ENCODE peak calls at places on chromosomes 6 and 20, in ten cellular contexts. One of them, this sample, is unnamed.

GRCh38 chr6:148501178-148501590 is 158.5 kb downstream of the SASH1 start:
- DNase-seq in hypothalamus: no peak
- DNase-seq in neural progenitor cell: no peak
- DNase-seq in HCEC 1CT: peak
- DNase-seq in GM23338: no peak
- DNase-seq in uterus: peak
- DNase-seq in progenitor cell of endocrine pancreas: no peak
- DNase-seq in HEK293T: peak
- DNase-seq in left ventricle myocardium inferior: no peak
- DNase-seq in activated CD8-positive, alpha-beta memory T cell treated with anti-CD3 and anti-CD28 coated beads for 4 hours: no peak
- DNase-seq in this sample: no peak

GRCh38 chr6:9225441-9225871 is 790.1 kb upstream of the SLC35B3 start:
- DNase-seq in hypothalamus: no peak
- DNase-seq in neural progenitor cell: no peak
- DNase-seq in HCEC 1CT: peak
- DNase-seq in GM23338: no peak
- DNase-seq in uterus: no peak
- DNase-seq in progenitor cell of endocrine pancreas: no peak
- DNase-seq in HEK293T: no peak
- DNase-seq in left ventricle myocardium inferior: no peak
- DNase-seq in activated CD8-positive, alpha-beta memory T cell treated with anti-CD3 and anti-CD28 coated beads for 4 hours: no peak
- DNase-seq in this sample: no peak

GRCh38 chr20:37897008-37897548 is 5.8 kb upstream of the VSTM2L start:
- DNase-seq in hypothalamus: peak
- DNase-seq in neural progenitor cell: peak
- DNase-seq in HCEC 1CT: no peak
- DNase-seq in GM23338: peak
- DNase-seq in uterus: no peak
- DNase-seq in progenitor cell of endocrine pancreas: no peak
- DNase-seq in HEK293T: peak
- DNase-seq in left ventricle myocardium inferior: peak
- DNase-seq in activated CD8-positive, alpha-beta memory T cell treated with anti-CD3 and anti-CD28 coated beads for 4 hours: no peak
- DNase-seq in this sample: no peak

GRCh38 chr20:22836877-22837276 is 198.2 kb upstream of the SSTR4 start:
- DNase-seq in hypothalamus: no peak
- DNase-seq in neural progenitor cell: no peak
- DNase-seq in HCEC 1CT: no peak
- DNase-seq in GM23338: no peak
- DNase-seq in uterus: no peak
- DNase-seq in progenitor cell of endocrine pancreas: no peak
- DNase-seq in HEK293T: no peak
- DNase-seq in left ventricle myocardium inferior: no peak
- DNase-seq in activated CD8-positive, alpha-beta memory T cell treated with anti-CD3 and anti-CD28 coated beads for 4 hours: no peak
- DNase-seq in this sample: no peak

GRCh38 chr6:35165630-35166071 is 24.5 kb upstream of the TCP11 start:
- DNase-seq in hypothalamus: no peak
- DNase-seq in neural progenitor cell: no peak
- DNase-seq in HCEC 1CT: peak
- DNase-seq in GM23338: no peak
- DNase-seq in uterus: no peak
- DNase-seq in progenitor cell of endocrine pancreas: no peak
- DNase-seq in HEK293T: no peak
- DNase-seq in left ventricle myocardium inferior: no peak
- DNase-seq in activated CD8-positive, alpha-beta memory T cell treated with anti-CD3 and anti-CD28 coated beads for 4 hours: no peak
- DNase-seq in this sample: no peak

GRCh38 chr20:53202781-53203180 is 230.6 kb downstream of the TSHZ2 start:
- DNase-seq in hypothalamus: no peak
- DNase-seq in neural progenitor cell: no peak
- DNase-seq in HCEC 1CT: no peak
- DNase-seq in GM23338: no peak
- DNase-seq in uterus: no peak
- DNase-seq in progenitor cell of endocrine pancreas: no peak
- DNase-seq in HEK293T: no peak
- DNase-seq in left ventricle myocardium inferior: no peak
- DNase-seq in activated CD8-positive, alpha-beta memory T cell treated with anti-CD3 and anti-CD28 coated beads for 4 hours: no peak
- DNase-seq in this sample: no peak

GRCh38 chr6:111580826-111581505 is 24.7 kb downstream of the TRAF3IP2 start:
- DNase-seq in hypothalamus: no peak
- DNase-seq in neural progenitor cell: no peak
- DNase-seq in HCEC 1CT: no peak
- DNase-seq in GM23338: peak
- DNase-seq in uterus: peak
- DNase-seq in progenitor cell of endocrine pancreas: no peak
- DNase-seq in HEK293T: no peak
- DNase-seq in left ventricle myocardium inferior: no peak
- DNase-seq in activated CD8-positive, alpha-beta memory T cell treated with anti-CD3 and anti-CD28 coated beads for 4 hours: no peak
- DNase-seq in this sample: no peak

GRCh38 chr6:5184878-5185277 is 75.9 kb downstream of the LYRM4 start:
- DNase-seq in hypothalamus: no peak
- DNase-seq in neural progenitor cell: no peak
- DNase-seq in HCEC 1CT: no peak
- DNase-seq in GM23338: peak
- DNase-seq in uterus: no peak
- DNase-seq in progenitor cell of endocrine pancreas: no peak
- DNase-seq in HEK293T: no peak
- DNase-seq in left ventricle myocardium inferior: no peak
- DNase-seq in activated CD8-positive, alpha-beta memory T cell treated with anti-CD3 and anti-CD28 coated beads for 4 hours: no peak
- DNase-seq in this sample: no peak

GRCh38 chr6:167798453-167798852 is 28.3 kb upstream of the AFDN start:
- DNase-seq in hypothalamus: no peak
- DNase-seq in neural progenitor cell: no peak
- DNase-seq in HCEC 1CT: no peak
- DNase-seq in GM23338: no peak
- DNase-seq in uterus: no peak
- DNase-seq in progenitor cell of endocrine pancreas: no peak
- DNase-seq in HEK293T: no peak
- DNase-seq in left ventricle myocardium inferior: no peak
- DNase-seq in activated CD8-positive, alpha-beta memory T cell treated with anti-CD3 and anti-CD28 coated beads for 4 hours: no peak
- DNase-seq in this sample: no peak

GRCh38 chr6:55868910-55869479 is 6.4 kb downstream of the BMP5 start:
- DNase-seq in hypothalamus: no peak
- DNase-seq in neural progenitor cell: no peak
- DNase-seq in HCEC 1CT: no peak
- DNase-seq in GM23338: no peak
- DNase-seq in uterus: no peak
- DNase-seq in progenitor cell of endocrine pancreas: no peak
- DNase-seq in HEK293T: peak
- DNase-seq in left ventricle myocardium inferior: no peak
- DNase-seq in activated CD8-positive, alpha-beta memory T cell treated with anti-CD3 and anti-CD28 coated beads for 4 hours: no peak
- DNase-seq in this sample: no peak

GRCh38 chr20:53157443-53158408 is 185.6 kb downstream of the TSHZ2 start:
- DNase-seq in hypothalamus: no peak
- DNase-seq in neural progenitor cell: peak
- DNase-seq in HCEC 1CT: peak
- DNase-seq in GM23338: peak
- DNase-seq in uterus: no peak
- DNase-seq in progenitor cell of endocrine pancreas: no peak
- DNase-seq in HEK293T: peak
- DNase-seq in left ventricle myocardium inferior: no peak
- DNase-seq in activated CD8-positive, alpha-beta memory T cell treated with anti-CD3 and anti-CD28 coated beads for 4 hours: peak
- DNase-seq in this sample: no peak

GRCh38 chr6:170393807-170394399 is 87.3 kb downstream of the FAM120B start:
- DNase-seq in hypothalamus: no peak
- DNase-seq in neural progenitor cell: no peak
- DNase-seq in HCEC 1CT: no peak
- DNase-seq in GM23338: no peak
- DNase-seq in uterus: no peak
- DNase-seq in progenitor cell of endocrine pancreas: no peak
- DNase-seq in HEK293T: no peak
- DNase-seq in left ventricle myocardium inferior: no peak
- DNase-seq in activated CD8-positive, alpha-beta memory T cell treated with anti-CD3 and anti-CD28 coated beads for 4 hours: no peak
- DNase-seq in this sample: no peak

GRCh38 chr20:3632311-3633004 is 30.7 kb downstream of the GFRA4 start:
- DNase-seq in hypothalamus: no peak
- DNase-seq in neural progenitor cell: no peak
- DNase-seq in HCEC 1CT: no peak
- DNase-seq in GM23338: no peak
- DNase-seq in uterus: no peak
- DNase-seq in progenitor cell of endocrine pancreas: no peak
- DNase-seq in HEK293T: no peak
- DNase-seq in left ventricle myocardium inferior: no peak
- DNase-seq in activated CD8-positive, alpha-beta memory T cell treated with anti-CD3 and anti-CD28 coated beads for 4 hours: no peak
- DNase-seq in this sample: no peak

GRCh38 chr6:98833101-98834059 is 994 bp upstream of the POU3F2 start:
- DNase-seq in hypothalamus: peak
- DNase-seq in neural progenitor cell: peak
- DNase-seq in HCEC 1CT: no peak
- DNase-seq in GM23338: peak
- DNase-seq in uterus: no peak
- DNase-seq in progenitor cell of endocrine pancreas: no peak
- DNase-seq in HEK293T: peak
- DNase-seq in left ventricle myocardium inferior: no peak
- DNase-seq in activated CD8-positive, alpha-beta memory T cell treated with anti-CD3 and anti-CD28 coated beads for 4 hours: no peak
- DNase-seq in this sample: no peak

GRCh38 chr6:28585335-28585734 is 59.7 kb downstream of the GPX5 start:
- DNase-seq in hypothalamus: no peak
- DNase-seq in neural progenitor cell: no peak
- DNase-seq in HCEC 1CT: peak
- DNase-seq in GM23338: no peak
- DNase-seq in uterus: no peak
- DNase-seq in progenitor cell of endocrine pancreas: no peak
- DNase-seq in HEK293T: no peak
- DNase-seq in left ventricle myocardium inferior: no peak
- DNase-seq in activated CD8-positive, alpha-beta memory T cell treated with anti-CD3 and anti-CD28 coated beads for 4 hours: no peak
- DNase-seq in this sample: no peak

GRCh38 chr20:48039514-48039913 is 254.2 kb upstream of the SULF2 start:
- DNase-seq in hypothalamus: no peak
- DNase-seq in neural progenitor cell: no peak
- DNase-seq in HCEC 1CT: no peak
- DNase-seq in GM23338: no peak
- DNase-seq in uterus: no peak
- DNase-seq in progenitor cell of endocrine pancreas: no peak
- DNase-seq in HEK293T: no peak
- DNase-seq in left ventricle myocardium inferior: no peak
- DNase-seq in activated CD8-positive, alpha-beta memory T cell treated with anti-CD3 and anti-CD28 coated beads for 4 hours: no peak
- DNase-seq in this sample: no peak

GRCh38 chr6:142756215-142756630 is 188.8 kb downstream of the HIVEP2 start:
- DNase-seq in hypothalamus: no peak
- DNase-seq in neural progenitor cell: no peak
- DNase-seq in HCEC 1CT: peak
- DNase-seq in GM23338: peak
- DNase-seq in uterus: no peak
- DNase-seq in progenitor cell of endocrine pancreas: no peak
- DNase-seq in HEK293T: no peak
- DNase-seq in left ventricle myocardium inferior: no peak
- DNase-seq in activated CD8-positive, alpha-beta memory T cell treated with anti-CD3 and anti-CD28 coated beads for 4 hours: no peak
- DNase-seq in this sample: no peak

GRCh38 chr6:62775427-62776022 is 435.7 kb upstream of the FKBP1C start:
- DNase-seq in hypothalamus: no peak
- DNase-seq in neural progenitor cell: peak
- DNase-seq in HCEC 1CT: peak
- DNase-seq in GM23338: peak
- DNase-seq in uterus: no peak
- DNase-seq in progenitor cell of endocrine pancreas: no peak
- DNase-seq in HEK293T: no peak
- DNase-seq in left ventricle myocardium inferior: no peak
- DNase-seq in activated CD8-positive, alpha-beta memory T cell treated with anti-CD3 and anti-CD28 coated beads for 4 hours: no peak
- DNase-seq in this sample: no peak

GRCh38 chr20:41509316-41509715 is 108.9 kb downstream of the CHD6 start:
- DNase-seq in hypothalamus: no peak
- DNase-seq in neural progenitor cell: no peak
- DNase-seq in HCEC 1CT: no peak
- DNase-seq in GM23338: no peak
- DNase-seq in uterus: no peak
- DNase-seq in progenitor cell of endocrine pancreas: no peak
- DNase-seq in HEK293T: no peak
- DNase-seq in left ventricle myocardium inferior: no peak
- DNase-seq in activated CD8-positive, alpha-beta memory T cell treated with anti-CD3 and anti-CD28 coated beads for 4 hours: no peak
- DNase-seq in this sample: no peak

GRCh38 chr6:83613378-83613777 is 95.5 kb downstream of the SNAP91 start:
- DNase-seq in hypothalamus: no peak
- DNase-seq in neural progenitor cell: no peak
- DNase-seq in HCEC 1CT: no peak
- DNase-seq in GM23338: no peak
- DNase-seq in uterus: no peak
- DNase-seq in progenitor cell of endocrine pancreas: no peak
- DNase-seq in HEK293T: no peak
- DNase-seq in left ventricle myocardium inferior: no peak
- DNase-seq in activated CD8-positive, alpha-beta memory T cell treated with anti-CD3 and anti-CD28 coated beads for 4 hours: no peak
- DNase-seq in this sample: no peak

GRCh38 chr6:82143041-82143481 is 104.5 kb downstream of the IBTK start:
- DNase-seq in hypothalamus: no peak
- DNase-seq in neural progenitor cell: no peak
- DNase-seq in HCEC 1CT: no peak
- DNase-seq in GM23338: no peak
- DNase-seq in uterus: no peak
- DNase-seq in progenitor cell of endocrine pancreas: no peak
- DNase-seq in HEK293T: no peak
- DNase-seq in left ventricle myocardium inferior: no peak
- DNase-seq in activated CD8-positive, alpha-beta memory T cell treated with anti-CD3 and anti-CD28 coated beads for 4 hours: no peak
- DNase-seq in this sample: no peak

GRCh38 chr6:149268768-149269167 is 48.7 kb upstream of the TAB2 start:
- DNase-seq in hypothalamus: no peak
- DNase-seq in neural progenitor cell: no peak
- DNase-seq in HCEC 1CT: peak
- DNase-seq in GM23338: no peak
- DNase-seq in uterus: no peak
- DNase-seq in progenitor cell of endocrine pancreas: no peak
- DNase-seq in HEK293T: no peak
- DNase-seq in left ventricle myocardium inferior: no peak
- DNase-seq in activated CD8-positive, alpha-beta memory T cell treated with anti-CD3 and anti-CD28 coated beads for 4 hours: no peak
- DNase-seq in this sample: no peak

GRCh38 chr6:30814137-30815084 is 69.9 kb upstream of the DDR1 start:
- DNase-seq in hypothalamus: no peak
- DNase-seq in neural progenitor cell: no peak
- DNase-seq in HCEC 1CT: peak
- DNase-seq in GM23338: no peak
- DNase-seq in uterus: peak
- DNase-seq in progenitor cell of endocrine pancreas: no peak
- DNase-seq in HEK293T: no peak
- DNase-seq in left ventricle myocardium inferior: no peak
- DNase-seq in activated CD8-positive, alpha-beta memory T cell treated with anti-CD3 and anti-CD28 coated beads for 4 hours: no peak
- DNase-seq in this sample: no peak

GRCh38 chr6:26330835-26331808 is 33.9 kb upstream of the BTN3A2 start:
- DNase-seq in hypothalamus: no peak
- DNase-seq in neural progenitor cell: no peak
- DNase-seq in HCEC 1CT: peak
- DNase-seq in GM23338: peak
- DNase-seq in uterus: no peak
- DNase-seq in progenitor cell of endocrine pancreas: no peak
- DNase-seq in HEK293T: peak
- DNase-seq in left ventricle myocardium inferior: no peak
- DNase-seq in activated CD8-positive, alpha-beta memory T cell treated with anti-CD3 and anti-CD28 coated beads for 4 hours: no peak
- DNase-seq in this sample: no peak

GRCh38 chr6:11710221-11710836 is 68.3 kb downstream of the ADTRP start:
- DNase-seq in hypothalamus: no peak
- DNase-seq in neural progenitor cell: no peak
- DNase-seq in HCEC 1CT: no peak
- DNase-seq in GM23338: no peak
- DNase-seq in uterus: no peak
- DNase-seq in progenitor cell of endocrine pancreas: no peak
- DNase-seq in HEK293T: no peak
- DNase-seq in left ventricle myocardium inferior: no peak
- DNase-seq in activated CD8-positive, alpha-beta memory T cell treated with anti-CD3 and anti-CD28 coated beads for 4 hours: no peak
- DNase-seq in this sample: no peak

GRCh38 chr6:111162504-111162903 is 75.2 kb downstream of the SLC16A10 start:
- DNase-seq in hypothalamus: no peak
- DNase-seq in neural progenitor cell: no peak
- DNase-seq in HCEC 1CT: no peak
- DNase-seq in GM23338: no peak
- DNase-seq in uterus: no peak
- DNase-seq in progenitor cell of endocrine pancreas: no peak
- DNase-seq in HEK293T: no peak
- DNase-seq in left ventricle myocardium inferior: no peak
- DNase-seq in activated CD8-positive, alpha-beta memory T cell treated with anti-CD3 and anti-CD28 coated beads for 4 hours: no peak
- DNase-seq in this sample: no peak

GRCh38 chr6:122389704-122390103 is 9.7 kb upstream of the HSF2 start:
- DNase-seq in hypothalamus: no peak
- DNase-seq in neural progenitor cell: no peak
- DNase-seq in HCEC 1CT: no peak
- DNase-seq in GM23338: no peak
- DNase-seq in uterus: no peak
- DNase-seq in progenitor cell of endocrine pancreas: no peak
- DNase-seq in HEK293T: no peak
- DNase-seq in left ventricle myocardium inferior: no peak
- DNase-seq in activated CD8-positive, alpha-beta memory T cell treated with anti-CD3 and anti-CD28 coated beads for 4 hours: no peak
- DNase-seq in this sample: no peak

GRCh38 chr6:127737009-127737486 is 160.1 kb downstream of the C6orf58 start:
- DNase-seq in hypothalamus: peak
- DNase-seq in neural progenitor cell: peak
- DNase-seq in HCEC 1CT: peak
- DNase-seq in GM23338: peak
- DNase-seq in uterus: peak
- DNase-seq in progenitor cell of endocrine pancreas: no peak
- DNase-seq in HEK293T: peak
- DNase-seq in left ventricle myocardium inferior: no peak
- DNase-seq in activated CD8-positive, alpha-beta memory T cell treated with anti-CD3 and anti-CD28 coated beads for 4 hours: no peak
- DNase-seq in this sample: no peak

This sample was measured in sciatic nerve.